ENCODE peak calls at places on chromosomes 4 and X, in four cellular contexts. A is activated CD4-positive, alpha-beta T cell treated with anti-CD3 and anti-CD28 coated beads, Interleukin-2, amount 10 ng/mL, durations not matched to agents 7 days and 5 days; E is HEK293T; H is ecto neural progenitor cell. G is an unnamed sample.

GRCh38 chr4:145871209-145871608 is 67.4 kb downstream of the ZNF827 start:
- DNase-seq in A (no peak), E (no peak), H (no peak), G (no peak)

GRCh38 chr4:12036450-12036849 is 607.8 kb upstream of the HS3ST1 start:
- DNase-seq in A (no peak), E (no peak), H (no peak), G (no peak)

GRCh38 chr4:88062311-88062710 is 54.9 kb downstream of the PKD2 start:
- DNase-seq in A (no peak), E (no peak), H (no peak), G (no peak)

GRCh38 chr4:163164591-163164990 is 2.1 kb downstream of the NAF1 start:
- DNase-seq in A (no peak), E (no peak), H (no peak), G (no peak)

GRCh38 chrX:55638933-55639332 is 15.7 kb downstream of the FOXR2 start:
- DNase-seq in A (no peak), E (no peak), H (no peak), G (no peak)

GRCh38 chrX:109940411-109940810 is 62.5 kb upstream of the TMEM164 start:
- DNase-seq in A (no peak), E (no peak), H (no peak), G (no peak)

GRCh38 chr4:139144911-139145551 is 32.0 kb downstream of the ELF2 start:
- DNase-seq in A (no peak), E (no peak), H (no peak), G (no peak)

GRCh38 chrX:24241822-24242648 is 71.8 kb downstream of the SUPT20HL2 start:
- DNase-seq in A (no peak), E (peak), H (no peak), G (no peak)

GRCh38 chr4:132651193-132651592 is 497.9 kb upstream of the PCDH10 start:
- DNase-seq in A (no peak), E (no peak), H (no peak), G (no peak)

GRCh38 chrX:38175140-38175539 is 45.5 kb downstream of the SRPX start:
- DNase-seq in A (no peak), E (peak), H (peak), G (no peak)

GRCh38 chr4:128570380-128570779 is 239.1 kb upstream of the JADE1 start:
- DNase-seq in A (no peak), E (no peak), H (no peak), G (peak)

GRCh38 chr4:1047106-1047975 is 35.9 kb downstream of the FGFRL1 start:
- DNase-seq in A (no peak), E (no peak), H (peak), G (peak)

G was measured in lower lobe of right lung.